ENCODE peak calls at places on chromosomes 12 and 14, in seven cellular contexts. S, Q, C, M, F, Y and T are unnamed samples.

GRCh38 chr14:36450550-36450949 is 69.5 kb downstream of the NKX2-1 start:
- DNase-seq in F (no peak), Y (no peak), C (no peak), Q (no peak), M (no peak), S (no peak), T (no peak)

GRCh38 chr12:14260011-14260993 is 105.2 kb upstream of the ATF7IP start:
- DNase-seq in M (no peak), Y (peak), Q (peak), C (peak), S (peak), F (no peak), T (peak)

GRCh38 chr12:58142991-58143390 is 201.6 kb downstream of the ATP23 start:
- DNase-seq in F (no peak), M (no peak), Y (no peak), C (no peak), S (no peak), Q (no peak), T (no peak)

GRCh38 chr14:30194769-30195168 is 267.1 kb upstream of the PRKD1 start:
- DNase-seq in F (no peak), S (peak), M (no peak), Y (peak), C (peak), Q (no peak), T (no peak)

GRCh38 chr12:12054993-12055392 is 15.7 kb upstream of the BCL2L14 start:
- DNase-seq in M (no peak), F (no peak), Q (no peak), Y (no peak), C (no peak), S (no peak), T (no peak)

GRCh38 chr14:54730156-54730961 is 163.4 kb downstream of the SAMD4A start:
- DNase-seq in M (no peak), F (no peak), S (no peak), C (peak), Q (no peak), Y (peak), T (no peak)

GRCh38 chr14:94676495-94677238 is 64.5 kb downstream of the SERPINA3 start:
- DNase-seq in M (no peak), S (no peak), Q (no peak), Y (no peak), C (no peak), F (no peak), T (no peak)

GRCh38 chr12:65891219-65891618 is 66.9 kb downstream of the HMGA2 start:
- DNase-seq in M (no peak), Q (no peak), Y (no peak), C (no peak), S (no peak), F (no peak), T (no peak)

GRCh38 chr14:72547999-72548398 is 345.9 kb downstream of the DPF3 start:
- DNase-seq in S (no peak), Y (no peak), M (no peak), C (no peak), Q (no peak), F (no peak), T (no peak)

GRCh38 chr12:54526800-54527630 is 22.4 kb upstream of the PDE1B start:
- DNase-seq in C (peak), Q (peak), M (peak), F (peak), S (peak), Y (no peak), T (peak)

GRCh38 chr12:57504033-57504432 is 16.2 kb downstream of the MARS1 start:
- DNase-seq in Y (no peak), S (no peak), M (no peak), C (no peak), Q (no peak), F (no peak), T (no peak)

GRCh38 chr12:65232490-65233077 is 45.9 kb upstream of the MSRB3 start:
- DNase-seq in M (no peak), C (no peak), F (peak), Y (no peak), Q (no peak), S (peak), T (no peak)

GRCh38 chr14:104445832-104446381 is 133.7 kb upstream of the C14orf180 start:
- DNase-seq in M (no peak), Q (no peak), S (no peak), F (no peak), Y (no peak), C (no peak), T (no peak)

GRCh38 chr12:130876758-130877157 is 4.9 kb downstream of the RAN start:
- DNase-seq in M (no peak), S (no peak), Y (no peak), Q (no peak), F (no peak), C (no peak), T (no peak)

GRCh38 chr12:90940872-90941499 is 14.0 kb downstream of the CCER1 start:
- DNase-seq in S (peak), Y (peak), F (peak), C (peak), Q (no peak), M (no peak), T (peak)

GRCh38 chr12:9032202-9032964 is 43.0 kb downstream of the KLRG1 start:
- DNase-seq in F (no peak), Y (no peak), Q (no peak), S (no peak), C (no peak), M (no peak), T (no peak)

GRCh38 chr12:72522411-72522810 is 250.2 kb downstream of the TRHDE start:
- DNase-seq in Q (no peak), M (no peak), S (no peak), Y (no peak), F (no peak), C (no peak), T (no peak)

GRCh38 chr12:119383206-119383605 is 48.7 kb downstream of the CCDC60 start:
- DNase-seq in S (no peak), F (no peak), M (no peak), C (no peak), Y (no peak), Q (no peak), T (no peak)

GRCh38 chr12:23493690-23494101 is 455.8 kb downstream of the SOX5 start:
- DNase-seq in Y (no peak), Q (no peak), C (no peak), S (no peak), F (no peak), M (no peak), T (no peak)

GRCh38 chr14:68365228-68365627 is 427.6 kb downstream of the ZFP36L1 start:
- DNase-seq in S (no peak), C (peak), Y (peak), F (no peak), M (no peak), Q (no peak), T (no peak)

GRCh38 chr14:75720828-75721227 is 59.8 kb downstream of the TTLL5 start:
- DNase-seq in S (no peak), F (no peak), Q (no peak), C (peak), Y (peak), M (no peak), T (no peak)

GRCh38 chr12:72203764-72204335 is 68.3 kb upstream of the TRHDE start:
- DNase-seq in F (no peak), C (no peak), S (no peak), Q (no peak), Y (no peak), M (no peak), T (no peak)

GRCh38 chr12:122215789-122216188 is 10.1 kb downstream of the DIABLO start:
- DNase-seq in C (no peak), M (no peak), Q (no peak), F (no peak), Y (no peak), S (no peak), T (no peak)

GRCh38 chr12:21831671-21832357 is 57.3 kb upstream of the KCNJ8 start:
- DNase-seq in F (no peak), Y (no peak), Q (no peak), S (no peak), C (no peak), M (no peak), T (no peak)

GRCh38 chr14:105162374-105162979 is 6.1 kb downstream of the JAG2 start:
- DNase-seq in C (no peak), Q (no peak), M (no peak), S (no peak), Y (no peak), F (no peak), T (no peak)

GRCh38 chr14:100143523-100143922 is 15.9 kb downstream of the DEGS2 start:
- DNase-seq in F (no peak), Y (no peak), C (no peak), M (no peak), S (no peak), Q (no peak), T (no peak)

GRCh38 chr14:68676511-68676943 is 116.3 kb downstream of the ZFP36L1 start:
- DNase-seq in F (no peak), S (no peak), Y (no peak), M (no peak), Q (no peak), C (no peak), T (no peak)